ENCODE peak calls at places on chromosomes 13 and 19, in seven cellular contexts. Q is fibroblast of lung, L is psoas muscle, Y is body of pancreas, V is prostate gland, B is transverse colon, O is AG09309. X is an unnamed sample.

GRCh38 chr13:61777281-61777680 is 361.6 kb upstream of the PCDH20 start:
- DNase-seq in V (no peak), B (no peak), Q (peak), Y (no peak), L (no peak), O (no peak), X (no peak)

GRCh38 chr13:112715715-112716460 is 26.1 kb downstream of the ATP11A start:
- DNase-seq in O (no peak), V (no peak), B (no peak), L (no peak), Y (no peak), Q (no peak), X (no peak)

GRCh38 chr13:77026783-77027621 is at the start of gene FBXL3:
- DNase-seq in V (peak), L (peak), B (peak), Y (peak), O (peak), Q (peak), X (peak)

GRCh38 chr13:75876371-75877050 is 240.4 kb downstream of the LMO7 start:
- DNase-seq in O (no peak), L (peak), V (peak), B (peak), Y (peak), Q (peak), X (peak)

GRCh38 chr19:11480927-11481776 is at the start of gene ELAVL3:
- DNase-seq in Y (no peak), O (no peak), V (no peak), Q (no peak), B (no peak), L (no peak), X (no peak)

GRCh38 chr19:19321143-19321577 is 531 bp downstream of the MAU2 start:
- DNase-seq in L (no peak), V (no peak), Y (no peak), O (no peak), B (peak), Q (peak), X (no peak)

GRCh38 chr19:4976412-4977298 is 7.7 kb downstream of the KDM4B start:
- DNase-seq in O (peak), Y (peak), L (peak), B (peak), V (peak), Q (peak), X (peak)

GRCh38 chr19:45153339-45154063 is 7.3 kb downstream of the NKPD1 start:
- DNase-seq in L (peak), O (no peak), V (no peak), B (peak), Q (peak), Y (peak), X (no peak)

GRCh38 chr19:38685666-38686529 is 38.4 kb downstream of the ACTN4 start:
- DNase-seq in B (no peak), Y (peak), Q (peak), V (no peak), L (no peak), O (no peak), X (no peak)

GRCh38 chr13:73337511-73337910 is 278.7 kb downstream of the KLF5 start:
- DNase-seq in L (no peak), B (no peak), Y (no peak), Q (no peak), V (no peak), O (no peak), X (no peak)

GRCh38 chr13:60001892-60002291 is 161.8 kb downstream of the DIAPH3 start:
- DNase-seq in L (no peak), Y (no peak), V (no peak), B (no peak), O (no peak), Q (no peak), X (no peak)

GRCh38 chr13:33644607-33645543 is 173.1 kb upstream of the RFC3 start:
- DNase-seq in Y (peak), B (no peak), V (no peak), L (peak), Q (peak), O (no peak), X (no peak)

GRCh38 chr13:76473552-76474134 is 412.6 kb downstream of the KCTD12 start:
- DNase-seq in V (peak), Y (peak), B (peak), Q (peak), O (peak), L (peak), X (peak)

GRCh38 chr19:4909172-4909896 is at the start of gene UHRF1:
- DNase-seq in O (no peak), B (peak), Y (no peak), L (no peak), V (no peak), Q (no peak), X (no peak)

GRCh38 chr13:52026246-52026626 is 1.7 kb downstream of the UTP14C start:
- DNase-seq in L (no peak), O (no peak), Q (no peak), V (no peak), B (no peak), Y (no peak), X (no peak)

GRCh38 chr13:23630349-23631093 is 60.3 kb downstream of the TNFRSF19 start:
- DNase-seq in B (no peak), L (no peak), O (no peak), Y (no peak), Q (no peak), V (no peak), X (no peak)

GRCh38 chr13:77136902-77137420 is 110.0 kb upstream of the FBXL3 start:
- DNase-seq in L (no peak), V (no peak), Y (no peak), O (no peak), B (no peak), Q (peak), X (peak)

GRCh38 chr13:26485288-26485687 is 72.2 kb upstream of the WASF3 start:
- DNase-seq in L (no peak), V (no peak), Y (no peak), Q (no peak), B (no peak), O (no peak), X (no peak)

GRCh38 chr19:10701955-10702307 is 692 bp downstream of the QTRT1 start:
- DNase-seq in V (no peak), Q (no peak), B (peak), Y (no peak), L (no peak), O (no peak), X (no peak)

GRCh38 chr19:58492265-58492664 is 16.1 kb downstream of the ZNF446 start:
- DNase-seq in B (no peak), Y (no peak), L (no peak), V (no peak), Q (no peak), O (no peak), X (no peak)

GRCh38 chr13:74218291-74218690 is 84.1 kb upstream of the KLF12 start:
- DNase-seq in O (no peak), L (no peak), Y (no peak), V (no peak), B (no peak), Q (no peak), X (no peak)

GRCh38 chr13:80276371-80277289 is 64.3 kb downstream of the SPRY2 start:
- DNase-seq in B (no peak), V (no peak), Q (no peak), Y (peak), L (no peak), O (no peak), X (no peak)

GRCh38 chr13:27481766-27482165 is 31.4 kb upstream of the MTIF3 start:
- DNase-seq in V (peak), O (no peak), B (peak), Q (peak), Y (peak), L (peak), X (no peak)

GRCh38 chr19:45591004-45591637 is 6.5 kb upstream of the OPA3 start:
- DNase-seq in L (peak), Q (peak), O (no peak), Y (peak), V (peak), B (peak), X (no peak)

GRCh38 chr19:50952890-50953289 is at the start of gene KLK5:
- DNase-seq in Y (no peak), O (no peak), V (no peak), L (no peak), B (no peak), Q (no peak), X (no peak)

GRCh38 chr19:32349724-32350475 is 4.5 kb downstream of the ZNF507 start:
- DNase-seq in B (no peak), L (no peak), Q (no peak), V (no peak), O (no peak), Y (no peak), X (no peak)
- TF ChIP-seq CTCF in B (no peak), L (no peak), Q (no peak), V (no peak), O (no peak), Y (no peak), X (no peak)

GRCh38 chr19:2302319-2303208 is 5.4 kb downstream of the LINGO3 start:
- DNase-seq in V (no peak), Q (peak), Y (peak), B (peak), L (peak), O (no peak), X (no peak)
- H3K4me3 ChIP-seq in V (no peak), Q (no peak), Y (no peak), B (no peak), L (peak), O (no peak), X (no peak)

DNA sequence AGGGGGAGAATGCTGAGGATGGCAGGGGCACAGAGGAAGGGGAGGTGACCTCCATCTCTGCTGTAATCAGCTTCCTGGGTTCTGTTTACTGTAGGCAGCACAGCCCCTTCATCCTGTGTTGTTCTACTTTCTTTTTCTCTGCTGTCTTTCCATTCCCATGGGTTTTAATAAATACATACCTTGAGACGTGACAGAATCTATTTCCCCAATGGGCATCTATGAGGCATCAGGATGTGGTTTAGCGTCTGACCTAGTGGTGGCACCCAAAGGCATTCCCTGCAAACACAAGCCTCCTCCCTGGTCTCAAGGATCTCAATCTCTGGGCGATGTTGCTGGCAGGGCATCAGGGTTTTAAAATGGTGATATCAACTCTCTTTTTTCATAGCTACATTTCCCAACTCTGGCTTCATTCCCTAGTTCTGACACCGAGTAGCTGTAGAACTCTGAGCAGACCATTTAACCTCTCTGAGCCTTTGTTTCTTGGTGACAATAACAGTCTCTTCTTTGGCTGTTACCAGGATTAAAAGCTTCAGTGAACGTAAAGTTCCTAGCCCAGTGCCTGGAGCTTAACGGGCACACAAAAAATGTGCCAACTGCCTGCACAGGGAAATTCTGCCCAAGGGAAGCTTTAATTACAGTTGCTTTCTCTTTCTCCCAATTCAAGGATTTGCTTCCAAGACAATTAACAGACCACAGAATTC is 60.9 kb downstream of the ALOX5AP start:
- DNase-seq in B (no peak), Y (no peak), O (peak), Q (peak), V (peak), L (no peak), X (no peak)
- TF ChIP-seq CTCF in B (no peak), Y (no peak), O (no peak), Q (peak), V (no peak), L (no peak), X (no peak)

GRCh38 chr19:34788074-34788473 is 15.1 kb upstream of the ZNF599 start:
- DNase-seq in B (no peak), Q (no peak), V (no peak), L (no peak), Y (no peak), O (no peak), X (no peak)

GRCh38 chr19:34787059-34787824 is 14.2 kb upstream of the ZNF599 start:
- DNase-seq in Y (no peak), L (no peak), O (no peak), Q (no peak), V (no peak), B (no peak), X (no peak)

DNA sequence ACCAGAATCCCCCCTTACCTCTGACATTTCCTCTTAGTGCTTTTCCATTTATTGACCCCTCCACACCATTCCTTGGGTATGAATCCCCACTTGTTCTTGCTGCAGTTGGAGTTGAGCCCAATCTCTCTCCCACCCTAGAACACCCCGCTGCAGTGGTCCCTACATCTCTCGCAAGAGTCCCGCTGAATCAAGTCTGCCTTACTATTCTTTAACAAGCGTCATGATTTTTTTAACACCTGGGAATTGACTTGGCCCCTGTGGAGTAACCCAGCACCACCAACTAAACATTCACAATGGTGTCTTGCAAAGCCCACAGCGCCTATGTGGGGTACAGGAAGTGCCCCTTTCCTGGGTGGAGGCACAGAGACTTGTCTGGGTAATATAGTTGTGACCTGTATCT is 13.2 kb upstream of the ZNF599 start:
- DNase-seq in O (no peak), V (no peak), B (no peak), Q (no peak), L (no peak), Y (no peak), X (no peak)
- H3K4me3 ChIP-seq in O (no peak), V (no peak), B (no peak), Q (no peak), L (no peak), Y (no peak), X (no peak)

GRCh38 chr13:98405107-98405571 is 171.8 kb downstream of the STK24 start:
- DNase-seq in L (no peak), B (no peak), Y (peak), Q (peak), V (no peak), O (no peak), X (no peak)
- TF ChIP-seq CTCF in L (no peak), B (no peak), Y (no peak), Q (no peak), V (no peak), O (no peak), X (no peak)

GRCh38 chr19:35041548-35042055 is at the start of gene HPN:
- DNase-seq in B (no peak), Y (peak), O (no peak), V (peak), Q (no peak), L (no peak), X (no peak)

GRCh38 chr19:35043906-35044305 is 2.4 kb downstream of the HPN start:
- DNase-seq in O (no peak), L (no peak), V (no peak), B (no peak), Y (peak), Q (no peak), X (no peak)

GRCh38 chr19:35042954-35043604 is 1.6 kb downstream of the HPN start:
- DNase-seq in Y (no peak), L (no peak), O (no peak), Q (no peak), V (no peak), B (no peak), X (no peak)

GRCh38 chr19:35040826-35041547 is 534 bp upstream of the HPN start:
- DNase-seq in L (peak), Y (peak), O (no peak), Q (peak), B (peak), V (peak), X (no peak)

GRCh38 chr19:35042056-35042730 is 672 bp downstream of the HPN start:
- DNase-seq in B (no peak), V (no peak), Y (peak), Q (no peak), O (no peak), L (no peak), X (no peak)
- H3K4me3 ChIP-seq in B (no peak), V (peak), Y (peak), Q (no peak), O (no peak), L (no peak), X (no peak)

X was measured in HFF-Myc.